ENCODE peak calls at places on chromosomes 1 and 21, in ten cellular contexts. S is H1, E is prostate gland, W is PC-9, K is stomach, P is HCT116, U is left ventricle myocardium inferior, B is esophagus squamous epithelium, D is ovary, O is kidney. Z is an unnamed sample.

GRCh38 chr1:36232212-36233031 is 8.2 kb downstream of the THRAP3 start:
- DNase-seq in S (no peak), E (no peak), W (no peak), K (no peak), P (no peak), U (no peak), B (no peak), D (no peak), O (no peak), Z (no peak)

GRCh38 chr1:232142403-232143314 is 487.3 kb downstream of the SIPA1L2 start:
- DNase-seq in S (no peak), E (peak; percentile 21), W (no peak), K (no peak), P (no peak), U (no peak), B (no peak), D (peak; percentile 22), O (peak; percentile 45), Z (peak; percentile 14)

GRCh38 chr1:8378981-8379470 is 61.1 kb downstream of the SLC45A1 start:
- DNase-seq in S (no peak), E (no peak), W (no peak), K (no peak), P (no peak), U (no peak), B (no peak), D (no peak), O (peak; percentile 75), Z (no peak)

GRCh38 chr1:236204043-236204442 is 61.7 kb downstream of the GPR137B start:
- DNase-seq in S (no peak), E (no peak), W (no peak), K (no peak), P (no peak), U (no peak), B (no peak), D (no peak), O (no peak), Z (no peak)

GRCh38 chr21:37904879-37905278 is 11.4 kb downstream of the KCNJ6 start:
- DNase-seq in S (no peak), E (no peak), W (no peak), K (no peak), P (no peak), U (peak; percentile 52), B (no peak), D (no peak), O (no peak), Z (no peak)

GRCh38 chr1:236535656-236536293 is 12.0 kb downstream of the LGALS8 start:
- DNase-seq in S (no peak), E (no peak), W (no peak), K (no peak), P (no peak), U (no peak), B (no peak), D (no peak), O (no peak), Z (no peak)

GRCh38 chr1:87600848-87601247 is 272.2 kb downstream of the LMO4 start:
- DNase-seq in S (no peak), E (no peak), W (no peak), K (no peak), P (no peak), U (no peak), B (no peak), D (no peak), O (no peak), Z (no peak)

GRCh38 chr21:37220433-37220980 is 46.6 kb downstream of the VPS26C start:
- DNase-seq in S (no peak), E (no peak), W (no peak), K (no peak), P (no peak), U (no peak), B (no peak), D (peak; percentile 38), O (no peak), Z (peak; percentile 67)

GRCh38 chr1:153616144-153616884 is at the start of gene S100A14:
- DNase-seq in S (no peak), E (peak; percentile 60), W (peak; percentile 89), K (peak; percentile 94), P (peak; percentile 59), U (peak; percentile 55), B (no peak), D (no peak), O (peak; percentile 94), Z (no peak)

DNA sequence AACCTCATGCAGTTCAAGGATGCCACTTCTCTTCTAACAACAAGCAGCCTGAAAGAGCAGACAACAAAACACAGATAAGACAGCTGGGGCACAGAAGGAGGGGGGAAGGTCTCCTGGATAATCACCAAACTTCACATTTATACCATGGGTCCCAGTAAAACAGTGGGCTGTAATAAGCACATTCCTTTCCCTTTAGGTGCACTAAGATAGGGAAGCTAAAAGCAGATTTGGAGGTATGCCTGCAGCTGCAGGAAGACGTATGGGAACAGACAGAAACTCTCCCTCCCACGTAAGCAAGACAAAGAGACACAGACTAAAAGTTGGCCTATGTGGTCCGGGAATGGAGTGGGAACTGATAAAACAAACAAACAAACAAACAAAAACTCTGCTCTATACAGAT is 612.1 kb downstream of the MRPL39 start:
- DNase-seq in S (no peak), E (no peak), W (no peak), K (no peak), P (no peak), U (no peak), B (no peak), D (no peak), O (no peak), Z (no peak)
- H3K9me3 ChIP-seq in S (no peaks in the 10 kb centered on the region), E (no peaks in the 10 kb centered on the region), W (no peaks in the 10 kb centered on the region), K (no peaks in the 10 kb centered on the region), P (peaks cover 12% of the 10 kb centered on the region), U (peaks cover 6% of the 10 kb centered on the region), B (no peaks in the 10 kb centered on the region), D (no peaks in the 10 kb centered on the region), O (no peaks in the 10 kb centered on the region), Z (no peaks in the 10 kb centered on the region)

DNA sequence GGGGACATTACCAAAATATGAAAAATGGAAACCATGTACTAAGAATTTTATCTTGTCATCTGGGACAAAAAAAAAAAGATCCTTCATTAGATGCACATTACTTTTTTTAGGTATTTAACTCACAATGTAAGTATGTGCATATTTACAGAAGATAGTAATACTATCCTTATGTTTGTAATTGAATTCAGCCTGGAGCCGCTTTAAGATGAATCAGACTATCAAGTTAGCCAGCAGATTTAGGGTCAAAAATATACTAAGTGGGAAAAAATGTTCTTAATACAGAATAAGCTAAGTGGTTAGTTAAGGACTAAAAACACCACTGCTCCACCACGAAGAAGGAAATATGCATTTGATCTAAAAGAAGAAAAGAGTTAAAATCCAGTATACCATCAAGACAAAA is 49.1 kb downstream of the DSCAM start:
- DNase-seq in S (no peak), E (no peak), W (no peak), K (no peak), P (no peak), U (no peak), B (no peak), D (no peak), O (no peak), Z (no peak)
- H3K9me3 ChIP-seq in S (peaks cover 23% of the 10 kb centered on the region), E (no peaks in the 10 kb centered on the region), W (no peaks in the 10 kb centered on the region), K (peaks cover 5% of the 10 kb centered on the region), P (peaks cover 9% of the 10 kb centered on the region), U (peaks cover 43% of the 10 kb centered on the region), B (peaks cover 28% of the 10 kb centered on the region), D (no peaks in the 10 kb centered on the region), O (peaks cover 13% of the 10 kb centered on the region), Z (peaks cover 18% of the 10 kb centered on the region)

DNA sequence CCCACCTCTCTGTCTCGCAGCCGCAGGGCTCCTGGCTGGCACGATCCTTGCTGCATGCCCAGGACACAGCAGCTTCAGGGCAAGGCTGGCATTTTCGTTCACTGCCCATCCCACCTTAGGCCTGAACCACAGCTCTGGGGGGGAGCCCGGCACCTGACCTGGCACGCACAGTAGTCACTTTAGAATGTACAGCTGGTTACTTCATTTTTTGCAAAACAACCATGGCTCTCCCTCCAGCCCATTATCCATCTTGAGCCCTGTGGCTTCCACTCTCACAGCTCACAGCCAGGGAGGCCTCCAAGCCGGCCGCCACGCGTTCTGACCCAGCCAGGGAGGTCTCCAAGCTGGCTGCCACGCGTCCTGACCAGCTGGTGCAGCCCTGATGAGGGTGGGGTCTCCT is 54.8 kb upstream of the ACTRT2 start:
- DNase-seq in S (no peak), E (no peak), W (no peak), K (no peak), P (no peak), U (peak; percentile 4), B (no peak), D (no peak), O (peak; percentile 48), Z (no peak)
- H3K9me3 ChIP-seq in S (peaks cover 93% of the 10 kb centered on the region), E (no peaks in the 10 kb centered on the region), W (no peaks in the 10 kb centered on the region), K (no peaks in the 10 kb centered on the region), P (no peaks in the 10 kb centered on the region), U (no peaks in the 10 kb centered on the region), B (no peaks in the 10 kb centered on the region), D (no peaks in the 10 kb centered on the region), O (no peaks in the 10 kb centered on the region), Z (no peaks in the 10 kb centered on the region)

DNA sequence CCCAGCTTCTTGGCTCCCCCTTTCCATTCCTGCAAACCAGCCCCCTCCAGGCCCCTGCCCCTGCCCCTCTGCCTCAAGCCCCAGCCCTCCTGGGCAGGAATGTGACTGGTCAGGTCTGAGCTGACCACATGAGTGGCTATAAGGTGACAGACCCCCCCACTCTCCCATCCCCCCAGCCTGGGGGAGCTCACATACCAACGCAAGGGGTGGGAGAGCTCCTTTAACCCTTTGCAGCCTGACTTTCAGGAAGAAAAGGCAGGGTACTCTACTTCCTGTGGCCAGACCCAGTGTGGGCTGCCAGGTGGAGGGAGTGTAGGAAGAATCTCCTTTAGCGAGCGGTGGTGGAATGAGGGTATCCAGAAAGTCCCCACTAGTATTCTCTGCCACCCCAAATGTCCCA is 33.1 kb downstream of the AHDC1 start:
- DNase-seq in S (no peak), E (no peak), W (peak; percentile 52), K (no peak), P (no peak), U (no peak), B (no peak), D (peak; percentile 55), O (no peak), Z (no peak)
- H3K9me3 ChIP-seq in S (no peaks in the 10 kb centered on the region), E (no peaks in the 10 kb centered on the region), W (no peaks in the 10 kb centered on the region), K (no peaks in the 10 kb centered on the region), P (no peaks in the 10 kb centered on the region), U (no peaks in the 10 kb centered on the region), B (no peaks in the 10 kb centered on the region), D (no peaks in the 10 kb centered on the region), O (no peaks in the 10 kb centered on the region), Z (no peaks in the 10 kb centered on the region)

DNA sequence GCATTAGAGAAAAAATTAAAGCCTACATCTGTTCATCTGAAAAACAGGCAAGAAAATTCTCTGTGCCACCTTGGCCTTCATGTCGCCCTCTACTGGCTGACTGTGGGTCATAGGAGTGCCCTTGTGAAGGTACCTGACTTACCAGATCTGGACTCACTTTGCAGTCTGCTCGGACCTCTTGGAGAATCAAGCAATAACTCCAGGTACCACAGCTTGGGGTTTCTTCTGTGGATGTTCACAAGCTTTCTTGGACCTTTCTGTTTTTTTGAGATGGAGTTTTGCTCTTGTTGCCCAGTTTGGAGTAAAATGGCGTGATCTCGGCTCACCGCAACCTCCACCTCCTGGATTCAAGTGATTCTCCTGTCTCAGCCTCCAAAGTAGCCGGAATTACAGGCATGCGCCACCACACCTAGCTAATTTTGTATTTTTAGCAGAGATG is 2.4 kb upstream of the PRAMEF18 start:
- DNase-seq in S (no peak), E (no peak), W (peak; percentile 9), K (peak; percentile 41), P (peak; percentile 22), U (no peak), B (no peak), D (no peak), O (no peak), Z (no peak)
- H3K9me3 ChIP-seq in S (peaks cover 53% of the 10 kb centered on the region), E (no peaks in the 10 kb centered on the region), W (no peaks in the 10 kb centered on the region), K (no peaks in the 10 kb centered on the region), P (no peaks in the 10 kb centered on the region), U (peaks cover 4% of the 10 kb centered on the region), B (no peaks in the 10 kb centered on the region), D (no peaks in the 10 kb centered on the region), O (no peaks in the 10 kb centered on the region), Z (no peaks in the 10 kb centered on the region)

GRCh38 chr1:60965280-60965854 is 117.0 kb upstream of the NFIA start:
- DNase-seq in S (no peak), E (no peak), W (no peak), K (no peak), P (no peak), U (no peak), B (no peak), D (no peak), O (no peak), Z (no peak)
- H3K9me3 ChIP-seq in S (peaks cover 15% of the 10 kb centered on the region), E (no peaks in the 10 kb centered on the region), W (peaks cover 8% of the 10 kb centered on the region), K (peaks cover 9% of the 10 kb centered on the region), P (peaks cover 5% of the 10 kb centered on the region), U (peaks cover 25% of the 10 kb centered on the region), B (peaks cover 22% of the 10 kb centered on the region), D (peaks cover 4% of the 10 kb centered on the region), O (peaks cover 14% of the 10 kb centered on the region), Z (no peaks in the 10 kb centered on the region)